ENCODE peak calls at places on chromosomes 2 and 18, in four cellular contexts. I is stimulated activated CD4-positive, alpha-beta T cell treated with anti-CD3 and anti-CD28 coated beads, Interleukin-15, amount 100 ng/mL, for 48 hours; G is NCI-H345; M is activated T-cell treated with anti-CD3 and anti-CD28 coated beads, Interleukin-2, amount 50 U/mL, for 4 hours. K is an unnamed sample.

GRCh38 chr2:119580550-119581072 is 36.4 kb downstream of the CFAP221 start:
- DNase-seq in I (no peak), G (no peak), M (no peak), K (no peak)

GRCh38 chr2:111958901-111959300 is 60.5 kb downstream of the MERTK start:
- DNase-seq in M (no peak), I (no peak), G (no peak), K (no peak)

GRCh38 chr2:136008205-136008865 is 22.9 kb upstream of the DARS1 start:
- DNase-seq in G (no peak), M (peak), I (peak), K (peak)

GRCh38 chr2:12318427-12319057 is 398.2 kb upstream of the TRIB2 start:
- DNase-seq in M (no peak), I (no peak), G (no peak), K (no peak)

GRCh38 chr2:190882327-190882766 is 1.7 kb downstream of the GLS start:
- DNase-seq in G (no peak), M (no peak), I (no peak), K (no peak)

GRCh38 chr2:54652540-54652939 is 70.9 kb upstream of the EML6 start:
- DNase-seq in M (no peak), G (no peak), I (no peak), K (no peak)

GRCh38 chr2:222424281-222424728 is at the start of gene SGPP2:
- DNase-seq in G (peak), M (peak), I (peak), K (peak)

GRCh38 chr2:46164581-46165301 is 132.5 kb upstream of the EPAS1 start:
- DNase-seq in I (no peak), G (no peak), M (no peak), K (no peak)

GRCh38 chr18:39618265-39619003 is 2052.8 kb upstream of the CELF4 start:
- DNase-seq in M (no peak), G (no peak), I (no peak), K (no peak)

GRCh38 chr18:77067315-77068061 is 65.1 kb downstream of the MBP start:
- DNase-seq in G (no peak), I (peak), M (peak), K (peak)

GRCh38 chr2:65122313-65122712 is 7.6 kb downstream of the RAB1A start:
- DNase-seq in M (no peak), G (no peak), I (no peak), K (no peak)

GRCh38 chr18:59691046-59691395 is 6.2 kb downstream of the CCBE1 start:
- DNase-seq in G (no peak), M (no peak), I (no peak), K (no peak)

GRCh38 chr2:63819765-63820717 is 21.7 kb upstream of the UGP2 start:
- DNase-seq in M (no peak), I (no peak), G (no peak), K (no peak)

GRCh38 chr2:131835621-131836091 is 308.0 kb downstream of the CCDC74A start:
- DNase-seq in G (no peak), I (no peak), M (no peak), K (no peak)

GRCh38 chr18:43571078-43571689 is 293.9 kb upstream of the SYT4 start:
- DNase-seq in M (no peak), G (peak), I (no peak), K (no peak)

GRCh38 chr2:46657042-46657504 is 177.7 kb downstream of the TMEM247 start:
- DNase-seq in G (peak), M (no peak), I (no peak), K (no peak)

GRCh38 chr18:68394705-68395104 is 320.2 kb downstream of the TMX3 start:
- DNase-seq in G (no peak), I (no peak), M (no peak), K (no peak)

GRCh38 chr2:126368778-126369177 is 287.2 kb upstream of the GYPC start:
- DNase-seq in M (no peak), G (no peak), I (no peak), K (no peak)

GRCh38 chr2:235506291-235506996 is 12.6 kb downstream of the AGAP1 start:
- DNase-seq in M (no peak), G (peak), I (no peak), K (no peak)

GRCh38 chr18:37434161-37434860 is 131.3 kb downstream of the CELF4 start:
- DNase-seq in G (no peak), I (no peak), M (no peak), K (no peak)

GRCh38 chr2:161745866-161746614 is 121.8 kb downstream of the SLC4A10 start:
- DNase-seq in M (no peak), I (no peak), G (no peak), K (no peak)

GRCh38 chr18:23784811-23785245 is 95.6 kb downstream of the LAMA3 start:
- DNase-seq in M (no peak), G (no peak), I (no peak), K (no peak)

GRCh38 chr2:195533771-195534642 is 123.0 kb upstream of the SLC39A10 start:
- DNase-seq in I (peak), M (peak), G (no peak), K (peak)

GRCh38 chr2:132645943-132646804 is 23.8 kb downstream of the LYPD1 start:
- DNase-seq in G (no peak), I (no peak), M (no peak), K (no peak)

GRCh38 chr18:10041180-10041579 is 127.4 kb downstream of the VAPA start:
- DNase-seq in I (no peak), G (no peak), M (no peak), K (no peak)

GRCh38 chr2:56681659-56682396 is 498.0 kb downstream of the CCDC85A start:
- DNase-seq in M (no peak), G (no peak), I (no peak), K (no peak)

GRCh38 chr2:120596990-120597594 is 138.6 kb upstream of the GLI2 start:
- DNase-seq in I (no peak), G (no peak), M (no peak), K (no peak)

GRCh38 chr2:95361216-95361980 is 41.1 kb upstream of the FAHD2A start:
- DNase-seq in M (no peak), G (no peak), I (no peak), K (no peak)

GRCh38 chr2:240303896-240304745 is 131.3 kb upstream of the GPC1 start:
- DNase-seq in M (no peak), G (no peak), I (no peak), K (no peak)

GRCh38 chr2:8089596-8089995 is 592.3 kb upstream of the ID2 start:
- DNase-seq in M (no peak), I (no peak), G (no peak), K (no peak)

GRCh38 chr2:233822101-233822771 is 32.1 kb downstream of the HJURP start:
- DNase-seq in M (no peak), G (no peak), I (no peak), K (no peak)

GRCh38 chr2:44616616-44617266 is 255.0 kb downstream of the CAMKMT start:
- DNase-seq in M (no peak), G (no peak), I (no peak), K (no peak)

GRCh38 chr18:316391-316790 is 48.5 kb upstream of the THOC1 start:
- DNase-seq in I (no peak), G (no peak), M (no peak), K (no peak)

GRCh38 chr2:127552846-127553245 is 17.4 kb downstream of the MYO7B start:
- DNase-seq in I (no peak), M (no peak), G (no peak), K (no peak)

GRCh38 chr2:164967349-164967748 is 12.0 kb upstream of the SLC38A11 start:
- DNase-seq in I (no peak), M (no peak), G (no peak), K (no peak)

GRCh38 chr2:238892796-238893195 is 44.9 kb downstream of the TWIST2 start:
- DNase-seq in M (no peak), I (no peak), G (no peak), K (no peak)

GRCh38 chr2:186575302-186575701 is 14.6 kb upstream of the ITGAV start:
- DNase-seq in M (peak), G (no peak), I (no peak), K (no peak)

K was measured in activated CD4-positive, alpha-beta T cell treated with anti-CD3 and anti-CD28 coated beads, Interleukin-2, amount 50 U/mL, for 1 hour.